ENCODE peak calls at places on chromosomes 1 and 21, in eight cellular contexts. One of them, this sample, is unnamed.

GRCh38 chr1:41102208-41102607 is 80.7 kb upstream of the SLFNL1 start:
- DNase-seq in MM.1S: no peak
- DNase-seq in endothelial cell: no peak
- DNase-seq in GM13976: no peak
- DNase-seq in nephron progenitor cell: no peak
- DNase-seq in right lobe of liver: peak
- DNase-seq in IMR-90: peak
- DNase-seq in tibial artery: peak
- DNase-seq in this sample: no peak

GRCh38 chr1:245748246-245748645 is 593.5 kb downstream of the KIF26B start:
- DNase-seq in MM.1S: no peak
- DNase-seq in endothelial cell: no peak
- DNase-seq in GM13976: no peak
- DNase-seq in nephron progenitor cell: no peak
- DNase-seq in right lobe of liver: no peak
- DNase-seq in IMR-90: no peak
- DNase-seq in tibial artery: no peak
- DNase-seq in this sample: no peak

GRCh38 chr1:31663622-31664452 is 19.2 kb upstream of the PEF1 start:
- DNase-seq in MM.1S: peak
- DNase-seq in endothelial cell: peak
- DNase-seq in GM13976: peak
- DNase-seq in nephron progenitor cell: peak
- DNase-seq in right lobe of liver: no peak
- DNase-seq in IMR-90: peak
- DNase-seq in tibial artery: no peak
- DNase-seq in this sample: peak

GRCh38 chr21:45003331-45004058 is 63.7 kb downstream of the SLX9 start:
- DNase-seq in MM.1S: no peak
- DNase-seq in endothelial cell: no peak
- DNase-seq in GM13976: no peak
- DNase-seq in nephron progenitor cell: no peak
- DNase-seq in right lobe of liver: no peak
- DNase-seq in IMR-90: no peak
- DNase-seq in tibial artery: peak
- DNase-seq in this sample: no peak

GRCh38 chr1:167374014-167374413 is 144.3 kb downstream of the CD247 start:
- DNase-seq in MM.1S: no peak
- DNase-seq in endothelial cell: no peak
- DNase-seq in GM13976: no peak
- DNase-seq in nephron progenitor cell: no peak
- DNase-seq in right lobe of liver: no peak
- DNase-seq in IMR-90: no peak
- DNase-seq in tibial artery: no peak
- DNase-seq in this sample: no peak

GRCh38 chr1:237386362-237387143 is 344.6 kb downstream of the RYR2 start:
- DNase-seq in MM.1S: peak
- DNase-seq in endothelial cell: no peak
- DNase-seq in GM13976: peak
- DNase-seq in nephron progenitor cell: no peak
- DNase-seq in right lobe of liver: no peak
- DNase-seq in IMR-90: peak
- DNase-seq in tibial artery: no peak
- DNase-seq in this sample: no peak

GRCh38 chr21:42209801-42210479 is 9.0 kb upstream of the ABCG1 start:
- DNase-seq in MM.1S: no peak
- DNase-seq in endothelial cell: no peak
- DNase-seq in GM13976: no peak
- DNase-seq in nephron progenitor cell: no peak
- DNase-seq in right lobe of liver: no peak
- DNase-seq in IMR-90: no peak
- DNase-seq in tibial artery: peak
- DNase-seq in this sample: no peak

GRCh38 chr1:237901284-237901870 is 10.7 kb upstream of the ZP4 start:
- DNase-seq in MM.1S: peak
- DNase-seq in endothelial cell: peak
- DNase-seq in GM13976: peak
- DNase-seq in nephron progenitor cell: no peak
- DNase-seq in right lobe of liver: no peak
- DNase-seq in IMR-90: no peak
- DNase-seq in tibial artery: no peak
- DNase-seq in this sample: no peak

GRCh38 chr1:8169364-8170058 is 143.4 kb upstream of the ERRFI1 start:
- DNase-seq in MM.1S: peak
- DNase-seq in endothelial cell: no peak
- DNase-seq in GM13976: peak
- DNase-seq in nephron progenitor cell: no peak
- DNase-seq in right lobe of liver: no peak
- DNase-seq in IMR-90: peak
- DNase-seq in tibial artery: no peak
- DNase-seq in this sample: no peak

GRCh38 chr1:208809876-208810275 is 565.7 kb upstream of the PLXNA2 start:
- DNase-seq in MM.1S: peak
- DNase-seq in endothelial cell: no peak
- DNase-seq in GM13976: no peak
- DNase-seq in nephron progenitor cell: no peak
- DNase-seq in right lobe of liver: no peak
- DNase-seq in IMR-90: no peak
- DNase-seq in tibial artery: no peak
- DNase-seq in this sample: no peak

GRCh38 chr1:71307451-71307850 is 226.6 kb upstream of the ZRANB2 start:
- DNase-seq in MM.1S: peak
- DNase-seq in endothelial cell: no peak
- DNase-seq in GM13976: no peak
- DNase-seq in nephron progenitor cell: peak
- DNase-seq in right lobe of liver: no peak
- DNase-seq in IMR-90: peak
- DNase-seq in tibial artery: no peak
- DNase-seq in this sample: no peak

GRCh38 chr1:203038891-203039608 is 12.8 kb downstream of the PPFIA4 start:
- DNase-seq in MM.1S: peak
- DNase-seq in endothelial cell: peak
- DNase-seq in GM13976: peak
- DNase-seq in nephron progenitor cell: peak
- DNase-seq in right lobe of liver: peak
- DNase-seq in IMR-90: peak
- DNase-seq in tibial artery: peak
- DNase-seq in this sample: peak

GRCh38 chr1:156478250-156478627 is 22.3 kb downstream of the MEF2D start:
- DNase-seq in MM.1S: no peak
- DNase-seq in endothelial cell: no peak
- DNase-seq in GM13976: no peak
- DNase-seq in nephron progenitor cell: no peak
- DNase-seq in right lobe of liver: no peak
- DNase-seq in IMR-90: no peak
- DNase-seq in tibial artery: peak
- DNase-seq in this sample: no peak

GRCh38 chr1:174157157-174157806 is 2.0 kb upstream of the RABGAP1L start:
- DNase-seq in MM.1S: peak
- DNase-seq in endothelial cell: no peak
- DNase-seq in GM13976: peak
- DNase-seq in nephron progenitor cell: no peak
- DNase-seq in right lobe of liver: no peak
- DNase-seq in IMR-90: no peak
- DNase-seq in tibial artery: no peak
- DNase-seq in this sample: no peak

GRCh38 chr21:17931080-17931479 is 111.9 kb upstream of the C21orf91 start:
- DNase-seq in MM.1S: peak
- DNase-seq in endothelial cell: no peak
- DNase-seq in GM13976: no peak
- DNase-seq in nephron progenitor cell: no peak
- DNase-seq in right lobe of liver: no peak
- DNase-seq in IMR-90: no peak
- DNase-seq in tibial artery: no peak
- DNase-seq in this sample: no peak

GRCh38 chr1:84940481-84940880 is 47.5 kb upstream of the LPAR3 start:
- DNase-seq in MM.1S: no peak
- DNase-seq in endothelial cell: no peak
- DNase-seq in GM13976: no peak
- DNase-seq in nephron progenitor cell: no peak
- DNase-seq in right lobe of liver: no peak
- DNase-seq in IMR-90: no peak
- DNase-seq in tibial artery: no peak
- DNase-seq in this sample: no peak

GRCh38 chr1:114482585-114482984 is 28.4 kb downstream of the TRIM33 start:
- DNase-seq in MM.1S: peak
- DNase-seq in endothelial cell: no peak
- DNase-seq in GM13976: peak
- DNase-seq in nephron progenitor cell: no peak
- DNase-seq in right lobe of liver: no peak
- DNase-seq in IMR-90: no peak
- DNase-seq in tibial artery: no peak
- DNase-seq in this sample: no peak

GRCh38 chr1:226223786-226224244 is 351 bp downstream of the MIXL1 start:
- DNase-seq in MM.1S: peak
- DNase-seq in endothelial cell: peak
- DNase-seq in GM13976: peak
- DNase-seq in nephron progenitor cell: peak
- DNase-seq in right lobe of liver: no peak
- DNase-seq in IMR-90: no peak
- DNase-seq in tibial artery: no peak
- DNase-seq in this sample: peak
- TF ChIP-seq CTCF in MM.1S: no peak
- TF ChIP-seq CTCF in endothelial cell: no peak
- TF ChIP-seq CTCF in GM13976: peak
- TF ChIP-seq CTCF in nephron progenitor cell: no peak
- TF ChIP-seq CTCF in right lobe of liver: no peak
- TF ChIP-seq CTCF in IMR-90: no peak
- TF ChIP-seq CTCF in tibial artery: no peak
- TF ChIP-seq CTCF in this sample: peak

DNA sequence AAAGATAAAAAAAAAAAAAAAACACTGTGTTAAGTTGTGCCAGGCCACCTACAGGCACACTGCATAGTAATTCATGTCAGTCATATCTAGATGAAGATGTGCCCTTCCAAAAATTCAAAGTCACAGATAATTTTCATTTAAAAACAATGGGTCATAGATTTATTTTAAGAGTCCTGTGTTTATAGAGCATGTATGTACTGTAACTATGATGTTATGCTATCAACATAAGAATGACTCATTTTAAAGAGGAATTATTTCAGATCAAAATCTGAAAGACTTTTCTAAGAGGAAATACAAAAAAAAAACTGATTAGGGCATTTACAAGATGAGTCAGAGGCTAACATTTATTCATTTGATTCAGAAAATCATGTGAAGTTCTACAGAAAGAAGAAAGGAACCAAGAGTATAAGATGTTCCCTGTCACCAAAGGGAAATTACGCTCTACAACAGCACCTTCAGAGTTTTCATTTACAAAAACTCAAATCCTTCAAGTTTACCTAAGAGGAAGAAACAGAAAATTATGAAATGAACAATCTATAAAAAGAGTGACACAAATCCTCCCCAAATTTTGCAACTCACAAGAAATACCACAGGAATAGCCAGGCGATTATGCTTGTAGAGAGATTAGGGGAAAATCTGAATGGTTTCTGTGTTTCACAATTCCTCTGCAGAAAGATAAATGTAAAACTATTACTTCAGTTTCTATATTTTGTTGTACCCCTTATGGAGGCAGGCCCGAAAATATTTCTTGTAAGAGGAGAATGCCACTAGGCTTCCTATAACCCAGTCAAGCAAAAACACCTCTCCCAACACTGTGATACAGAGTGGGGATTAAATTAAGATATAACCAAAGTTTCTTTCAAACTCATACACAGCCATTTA is 13.8 kb downstream of the TP53BP2 start:
- DNase-seq in MM.1S: no peak
- DNase-seq in endothelial cell: no peak
- DNase-seq in GM13976: no peak
- DNase-seq in nephron progenitor cell: no peak
- DNase-seq in right lobe of liver: no peak
- DNase-seq in IMR-90: peak
- DNase-seq in tibial artery: no peak
- DNase-seq in this sample: no peak
- TF ChIP-seq CTCF in MM.1S: no peak
- TF ChIP-seq CTCF in endothelial cell: no peak
- TF ChIP-seq CTCF in GM13976: no peak
- TF ChIP-seq CTCF in nephron progenitor cell: no peak
- TF ChIP-seq CTCF in right lobe of liver: no peak
- TF ChIP-seq CTCF in IMR-90: no peak
- TF ChIP-seq CTCF in tibial artery: no peak
- TF ChIP-seq CTCF in this sample: peak

GRCh38 chr1:218634212-218634611 is 289.1 kb downstream of the TGFB2 start:
- DNase-seq in MM.1S: no peak
- DNase-seq in endothelial cell: no peak
- DNase-seq in GM13976: no peak
- DNase-seq in nephron progenitor cell: no peak
- DNase-seq in right lobe of liver: no peak
- DNase-seq in IMR-90: no peak
- DNase-seq in tibial artery: no peak
- DNase-seq in this sample: no peak
- TF ChIP-seq CTCF in MM.1S: no peak
- TF ChIP-seq CTCF in endothelial cell: no peak
- TF ChIP-seq CTCF in GM13976: no peak
- TF ChIP-seq CTCF in nephron progenitor cell: no peak
- TF ChIP-seq CTCF in right lobe of liver: no peak
- TF ChIP-seq CTCF in IMR-90: no peak
- TF ChIP-seq CTCF in tibial artery: no peak
- TF ChIP-seq CTCF in this sample: no peak

DNA sequence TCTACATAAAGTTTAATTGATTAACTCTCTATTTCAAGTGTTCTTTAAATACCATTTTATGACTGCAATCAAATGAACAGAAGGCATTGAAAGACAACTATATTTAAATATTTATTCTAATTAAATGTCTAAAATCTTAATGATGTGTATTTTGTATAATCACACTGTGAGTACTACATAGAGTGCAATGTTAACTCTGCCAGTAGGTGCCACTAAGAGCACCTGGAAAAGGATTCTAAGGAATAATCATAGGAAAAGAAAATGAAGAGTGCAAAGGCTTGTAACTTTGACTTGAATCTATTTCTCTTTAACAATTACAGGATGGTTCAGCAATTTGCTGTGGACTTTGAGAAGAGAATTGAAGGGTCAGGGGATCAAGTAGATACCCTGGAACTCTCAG is 200.4 kb downstream of the DNM3 start:
- DNase-seq in MM.1S: no peak
- DNase-seq in endothelial cell: no peak
- DNase-seq in GM13976: no peak
- DNase-seq in nephron progenitor cell: no peak
- DNase-seq in right lobe of liver: no peak
- DNase-seq in IMR-90: peak
- DNase-seq in tibial artery: no peak
- DNase-seq in this sample: no peak
- TF ChIP-seq CTCF in MM.1S: no peak
- TF ChIP-seq CTCF in endothelial cell: no peak
- TF ChIP-seq CTCF in GM13976: no peak
- TF ChIP-seq CTCF in nephron progenitor cell: no peak
- TF ChIP-seq CTCF in right lobe of liver: peak
- TF ChIP-seq CTCF in IMR-90: peak
- TF ChIP-seq CTCF in tibial artery: peak
- TF ChIP-seq CTCF in this sample: peak

DNA sequence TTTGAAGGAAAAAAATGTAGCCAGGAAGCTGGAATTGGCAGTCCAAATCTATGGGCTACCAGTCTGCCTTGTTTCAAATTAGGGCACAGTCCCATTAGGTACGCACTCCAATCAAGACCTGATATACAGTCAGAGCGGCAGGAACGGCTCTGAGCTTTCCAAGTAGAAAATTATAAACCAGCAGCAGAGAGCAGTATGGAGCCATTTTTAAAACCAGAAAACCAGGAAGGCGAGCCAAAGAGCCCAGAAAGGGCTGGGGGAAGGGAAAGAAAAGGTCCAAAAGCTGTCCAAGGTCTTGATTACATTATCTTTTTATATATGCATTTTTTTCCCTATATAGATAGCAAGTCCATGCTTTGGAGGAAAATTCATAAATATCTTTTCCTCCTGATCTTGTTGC is 719.0 kb downstream of the RWDD3 start:
- DNase-seq in MM.1S: no peak
- DNase-seq in endothelial cell: peak
- DNase-seq in GM13976: no peak
- DNase-seq in nephron progenitor cell: no peak
- DNase-seq in right lobe of liver: no peak
- DNase-seq in IMR-90: peak
- DNase-seq in tibial artery: no peak
- DNase-seq in this sample: no peak
- TF ChIP-seq CTCF in MM.1S: no peak
- TF ChIP-seq CTCF in endothelial cell: no peak
- TF ChIP-seq CTCF in GM13976: no peak
- TF ChIP-seq CTCF in nephron progenitor cell: peak
- TF ChIP-seq CTCF in right lobe of liver: peak
- TF ChIP-seq CTCF in IMR-90: peak
- TF ChIP-seq CTCF in tibial artery: peak
- TF ChIP-seq CTCF in this sample: peak

This sample was measured in neural crest cell.